ENCODE peak calls at places on chromosome 18, in six cellular contexts. B is AG10803, V is Caco-2, J is stomach, M is A549, L is GM20000. Y is an unnamed sample.

GRCh38 chr18:45106331-45106774 is 425.7 kb downstream of the SETBP1 start:
- DNase-seq in L (peak), B (peak), J (no peak), M (no peak), V (no peak), Y (peak)

GRCh38 chr18:50896093-50896492 is 17.2 kb downstream of the ME2 start:
- DNase-seq in M (no peak), L (no peak), V (no peak), B (no peak), J (no peak), Y (no peak)

GRCh38 chr18:80192653-80193385 is 54.5 kb downstream of the PARD6G start:
- DNase-seq in B (no peak), L (peak), V (no peak), M (no peak), J (no peak), Y (peak)

GRCh38 chr18:50649821-50650220 is 89.9 kb downstream of the MAPK4 start:
- DNase-seq in V (no peak), J (no peak), L (no peak), M (no peak), B (peak), Y (no peak)

GRCh38 chr18:31041346-31042067 is 1.0 kb downstream of the DSC3 start:
- DNase-seq in B (no peak), M (no peak), V (peak), L (peak), J (no peak), Y (peak)

GRCh38 chr18:7370375-7370774 is 139.5 kb downstream of the LRRC30 start:
- DNase-seq in M (no peak), B (no peak), J (no peak), V (peak), L (no peak), Y (no peak)

GRCh38 chr18:63162271-63163014 is 157.1 kb downstream of the BCL2 start:
- DNase-seq in V (no peak), J (peak), M (no peak), L (peak), B (peak), Y (peak)

GRCh38 chr18:49851624-49852023 is 38.3 kb upstream of the ACAA2 start:
- DNase-seq in J (peak), L (no peak), V (no peak), M (no peak), B (no peak), Y (no peak)

GRCh38 chr18:2191180-2191790 is 380.0 kb downstream of the METTL4 start:
- DNase-seq in B (no peak), V (no peak), M (no peak), L (no peak), J (no peak), Y (no peak)

GRCh38 chr18:47917923-47918610 is 12.4 kb downstream of the SMAD2 start:
- DNase-seq in L (peak), J (no peak), M (no peak), V (no peak), B (no peak), Y (no peak)

GRCh38 chr18:75827781-75828274 is 400.3 kb upstream of the SMIM21 start:
- DNase-seq in J (no peak), B (no peak), L (no peak), V (no peak), M (no peak), Y (no peak)

DNA sequence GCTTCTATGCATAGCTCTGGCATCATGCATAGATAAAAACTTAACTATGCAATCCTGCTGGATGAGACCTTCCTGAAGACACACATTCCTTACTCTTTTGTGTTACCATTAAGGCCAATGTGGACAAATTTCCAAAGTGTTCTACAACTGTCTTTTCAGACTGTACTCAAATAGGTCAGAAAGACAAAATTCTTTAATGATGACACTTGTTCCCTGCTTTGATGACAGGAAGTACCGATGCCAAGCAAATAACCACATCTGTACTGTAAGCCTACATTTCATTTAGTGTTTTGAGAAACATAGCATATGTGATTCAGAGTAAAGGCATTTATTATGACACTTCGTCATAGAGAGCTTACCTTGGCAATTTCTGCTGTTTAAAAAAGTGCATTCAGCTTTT is 55.0 kb downstream of the PMAIP1 start:
- DNase-seq in V (no peak), M (no peak), J (no peak), B (peak), L (no peak), Y (no peak)
- TF ChIP-seq CTCF in V (no peak), M (no peak), J (no peak), B (no peak), L (no peak), Y (no peak)

GRCh38 chr18:61435064-61435652 is 101.9 kb downstream of the CDH20 start:
- DNase-seq in M (no peak), V (no peak), B (peak), L (peak), J (no peak), Y (peak)
- TF ChIP-seq CTCF in M (peak), V (peak), B (peak), L (peak), J (no peak), Y (peak)

DNA sequence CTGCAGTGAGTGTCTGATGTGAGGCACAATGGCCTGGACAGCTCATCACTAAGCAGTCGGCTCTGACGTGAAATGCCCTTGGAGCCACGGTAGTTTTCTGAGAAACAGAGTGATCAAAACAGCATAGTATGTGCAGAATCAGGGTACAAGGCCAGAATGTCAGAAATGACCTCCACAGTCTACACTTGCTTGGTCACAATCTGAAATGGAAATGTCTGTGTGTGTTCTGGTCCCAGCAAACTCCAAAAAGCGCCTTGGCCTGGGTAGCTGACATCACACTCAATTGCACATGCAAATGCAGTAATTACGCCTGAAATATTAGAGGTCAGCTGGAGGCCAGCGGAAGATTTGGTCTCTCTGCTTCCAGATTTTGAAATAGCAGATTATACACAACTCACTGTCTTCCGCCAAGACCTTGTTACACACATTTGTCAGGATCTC is 95.4 kb downstream of the CTAGE1 start:
- DNase-seq in V (no peak), B (no peak), J (no peak), M (no peak), L (no peak), Y (no peak)
- TF ChIP-seq CTCF in V (no peak), B (no peak), J (no peak), M (no peak), L (no peak), Y (no peak)

GRCh38 chr18:58540381-58540943 is 88.4 kb downstream of the ALPK2 start:
- DNase-seq in B (no peak), M (no peak), L (no peak), J (no peak), V (no peak), Y (no peak)

GRCh38 chr18:58541789-58542425 is 87.0 kb downstream of the ALPK2 start:
- DNase-seq in V (no peak), J (no peak), L (peak), B (peak), M (peak), Y (peak)

GRCh38 chr18:58539659-58540380 is 89.1 kb downstream of the ALPK2 start:
- DNase-seq in J (no peak), B (no peak), V (no peak), L (no peak), M (no peak), Y (no peak)

GRCh38 chr18:58542426-58543159 is 86.3 kb downstream of the ALPK2 start:
- DNase-seq in B (no peak), M (no peak), L (no peak), V (no peak), J (no peak), Y (no peak)

GRCh38 chr18:58541137-58541788 is 87.6 kb downstream of the ALPK2 start:
- DNase-seq in L (no peak), B (no peak), M (no peak), V (no peak), J (no peak), Y (no peak)
- TF ChIP-seq CTCF in L (peak), B (peak), M (peak), V (no peak), J (no peak), Y (peak)

GRCh38 chr18:37484893-37485834 is 80.4 kb downstream of the CELF4 start:
- DNase-seq in L (peak), B (peak), V (no peak), M (peak), J (no peak), Y (no peak)
- TF ChIP-seq CTCF in L (no peak), B (no peak), V (no peak), M (peak), J (no peak), Y (peak)

DNA sequence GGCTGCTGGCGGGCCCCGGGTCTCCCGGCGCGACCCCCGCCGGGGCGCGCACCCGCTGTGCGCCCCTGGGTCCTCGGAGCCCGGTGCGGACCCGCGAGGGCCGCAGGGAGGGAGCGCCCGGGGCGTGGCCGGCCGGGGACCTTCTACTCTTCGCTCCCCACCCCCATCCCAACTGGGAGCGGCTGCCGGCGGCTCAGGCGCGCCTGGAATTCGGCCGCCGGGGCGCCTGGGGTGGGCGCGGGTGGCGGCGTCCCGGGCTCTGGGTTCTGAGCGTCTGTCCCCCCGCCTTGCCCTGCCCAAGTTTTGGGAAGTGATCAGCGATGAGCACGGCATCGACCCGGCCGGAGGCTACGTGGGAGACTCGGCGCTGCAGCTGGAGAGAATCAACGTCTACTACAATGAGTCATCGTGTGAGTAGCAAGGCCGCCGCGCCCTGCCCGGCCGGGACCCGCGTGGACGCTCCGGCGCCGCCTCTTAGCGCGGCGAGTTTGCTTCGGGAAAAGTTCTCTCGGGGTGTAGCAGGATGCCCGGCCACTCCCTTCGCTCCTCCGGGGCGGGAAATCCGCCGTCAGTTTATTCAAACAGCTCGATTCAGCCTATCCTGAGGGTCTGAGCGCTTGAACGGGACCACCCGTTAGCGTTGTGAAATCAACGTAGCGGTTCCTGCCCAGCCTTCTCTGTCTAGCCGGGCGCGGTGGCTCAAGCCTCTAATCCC is 502 bp downstream of the TUBB6 start:
- DNase-seq in J (peak), M (peak), L (peak), B (peak), V (peak), Y (peak)
- TF ChIP-seq CTCF in J (no peak), M (no peak), L (no peak), B (no peak), V (no peak), Y (no peak)

Y was measured in GM13977.